ENCODE peak calls at places on chromosomes 11 and 22, in four cellular contexts. N, Z, A and I are unnamed samples.

GRCh38 chr11:46916669-46917108 is 1.7 kb downstream of the LRP4 start:
- DNase-seq in Z (peak; percentile 62), N (peak; percentile 70), A (no peak), I (peak; percentile 72)

GRCh38 chr22:39243443-39244072 is 1.2 kb downstream of the PDGFB start:
- DNase-seq in N (no peak), Z (no peak), A (no peak), I (no peak)

GRCh38 chr11:13135385-13136271 is 126.5 kb downstream of the RASSF10 start:
- DNase-seq in N (no peak), Z (no peak), A (no peak), I (peak; percentile 73)

GRCh38 chr11:117144477-117145392 is 648 bp downstream of the PAFAH1B2 start:
- DNase-seq in A (no peak), Z (peak; percentile 61), N (peak; percentile 61), I (peak; percentile 85)

GRCh38 chr11:128424867-128425285 is 162.5 kb downstream of the ETS1 start:
- DNase-seq in Z (peak; percentile 86), A (no peak), N (peak; percentile 50), I (peak; percentile 58)

GRCh38 chr22:44625981-44626687 is 75.9 kb upstream of the PRR5 start:
- DNase-seq in N (peak; percentile 62), A (peak; percentile 61), Z (peak; percentile 76), I (peak; percentile 68)

GRCh38 chr11:67304511-67305113 is 1.3 kb downstream of the SSH3 start:
- DNase-seq in Z (peak; percentile 9), N (no peak), A (peak; percentile 13), I (no peak)

GRCh38 chr11:32526715-32527114 is 56.9 kb upstream of the EIF3M start:
- DNase-seq in A (no peak), Z (no peak), N (no peak), I (no peak)

GRCh38 chr22:37675930-37676571 is 615 bp downstream of the LGALS1 start:
- DNase-seq in A (no peak), Z (peak; percentile 50), N (peak; percentile 68), I (peak; percentile 27)

GRCh38 chr11:85680897-85681296 is 5.1 kb downstream of the CCDC89 start:
- DNase-seq in Z (no peak), N (no peak), A (no peak), I (no peak)

GRCh38 chr11:79237676-79238075 is 203.2 kb downstream of the TENM4 start:
- DNase-seq in Z (no peak), A (no peak), N (no peak), I (peak; percentile 92)

DNA sequence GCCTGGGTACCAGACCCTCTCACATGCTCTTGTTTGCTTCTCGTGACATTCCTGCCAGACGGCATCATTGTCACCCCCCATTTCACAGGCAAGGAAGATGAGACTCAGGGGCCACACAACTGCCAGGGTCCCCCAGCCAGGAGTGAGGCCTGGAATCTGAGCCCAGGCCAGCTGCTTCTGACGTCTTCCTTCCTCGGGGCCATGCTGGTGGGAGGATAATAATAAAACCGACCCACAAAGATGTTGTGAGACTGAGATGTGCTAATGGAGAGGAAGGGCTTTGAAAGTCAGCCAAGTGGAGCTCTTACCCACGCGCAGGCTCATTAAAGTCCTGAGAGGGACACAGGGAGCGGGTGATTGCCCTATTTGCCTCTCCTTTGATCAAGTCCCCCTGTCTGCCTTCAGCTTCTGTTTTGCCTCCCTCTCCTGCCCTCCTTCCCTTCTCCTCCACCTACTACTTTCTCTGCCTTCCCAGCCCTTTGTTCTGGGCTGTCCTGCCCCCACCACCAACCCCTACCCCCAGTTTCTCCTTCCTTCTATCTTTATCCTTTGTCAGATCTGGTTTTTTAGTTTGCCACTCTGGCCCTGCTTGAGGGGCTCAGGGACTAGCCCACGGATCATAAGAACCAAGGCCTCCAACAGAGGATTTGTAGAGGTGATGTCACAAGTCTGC is 62.8 kb downstream of the MCM5 start:
- DNase-seq in A (no peak), N (no peak), Z (no peak), I (no peak)
- TF ChIP-seq CTCF in A (no peak), N (no peak), Z (no peak), I (no peak)

DNA sequence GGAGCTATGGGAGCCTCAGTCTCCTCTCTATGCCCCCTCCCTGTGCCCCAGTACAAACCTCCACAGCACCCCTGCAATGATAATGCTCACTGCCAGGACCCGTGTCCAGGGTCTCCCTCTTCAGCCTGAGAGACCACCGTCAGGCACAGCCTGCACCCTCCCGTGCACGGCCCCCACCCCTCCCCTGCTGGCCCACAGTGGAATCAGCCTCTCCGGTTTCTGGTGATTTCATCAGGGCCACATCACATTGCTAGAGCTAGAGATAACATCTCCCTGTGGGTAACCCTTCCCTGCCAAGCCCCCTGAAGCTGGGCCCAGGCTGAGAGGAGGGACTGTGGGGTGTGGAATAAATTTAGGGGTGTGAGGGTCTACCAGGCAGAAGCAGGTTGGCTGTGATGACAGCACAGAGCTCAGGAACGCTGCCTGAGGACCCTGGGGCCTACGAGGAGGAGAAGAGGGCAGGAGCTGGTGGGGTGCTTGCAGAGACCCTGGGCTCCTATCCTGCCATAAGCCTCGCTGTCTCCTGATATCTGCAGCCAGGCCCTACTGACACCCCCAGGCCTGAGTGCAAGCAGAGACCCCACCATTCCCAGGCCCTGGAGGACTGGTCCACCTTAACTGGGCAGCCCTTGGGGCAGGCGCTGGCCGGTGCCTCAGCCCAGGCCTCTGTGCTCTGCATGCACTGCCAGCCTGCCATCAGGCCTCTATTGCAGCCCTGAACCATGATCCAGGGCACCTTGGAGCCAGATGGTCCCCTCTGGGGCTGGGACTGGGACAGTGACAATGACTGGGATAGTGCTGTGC is at the start of gene KLHDC7B:
- DNase-seq in N (no peak), Z (no peak), A (no peak), I (peak; percentile 58)
- H3K4me3 ChIP-seq in N (no peak within 1 kb of the TSS), Z (no peak within 1 kb of the TSS), A (no peak within 1 kb of the TSS), I (no peak within 1 kb of the TSS)

GRCh38 chr11:69644071-69644961 is 3.4 kb downstream of the CCND1 start:
- DNase-seq in Z (peak; percentile 67), N (peak; percentile 82), A (no peak), I (peak; percentile 96)
- TF ChIP-seq CTCF in Z (no peak), N (peak; percentile 63), A (no peak), I (peak; percentile 47)

DNA sequence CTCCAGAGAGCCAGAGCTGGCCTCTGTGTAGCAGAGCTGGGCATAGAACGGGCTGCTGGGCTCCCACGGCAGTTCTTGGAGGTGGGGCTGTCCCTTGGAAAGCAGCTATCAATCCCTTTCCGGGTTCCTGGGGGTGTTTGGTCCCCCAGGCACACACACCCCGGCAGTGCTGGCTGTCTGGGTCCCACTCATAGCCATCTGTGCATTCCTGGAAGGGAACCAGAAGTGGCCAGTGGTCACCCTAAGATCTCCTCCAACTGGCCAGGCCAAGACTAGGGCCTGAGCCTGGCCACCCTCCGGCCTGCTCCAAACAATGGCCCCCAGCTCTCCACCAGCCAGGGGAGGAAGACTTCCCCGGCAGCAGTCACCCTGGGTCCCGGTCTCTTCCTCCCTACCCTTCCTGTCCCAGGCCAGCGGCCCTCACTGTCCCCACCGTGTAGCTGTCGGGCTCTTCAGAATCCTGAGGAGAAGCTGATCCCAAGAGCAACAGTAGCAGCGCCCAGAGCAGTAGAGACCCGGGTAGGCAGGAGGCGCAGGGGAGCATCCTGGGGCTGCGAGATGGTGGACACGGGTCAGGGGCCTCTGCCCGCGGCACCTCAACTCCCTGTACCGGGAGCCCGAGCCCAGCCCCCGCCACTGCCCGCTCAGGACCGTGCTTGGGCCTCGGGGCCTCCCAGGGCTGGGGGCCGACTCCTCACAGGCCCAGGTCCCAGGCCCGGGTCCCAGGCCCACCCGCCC is 620 bp downstream of the EFEMP2 start:
- DNase-seq in Z (no peak), N (peak; percentile 48), A (no peak), I (peak; percentile 50)
- H3K4me3 ChIP-seq in Z (peak overlapping the region; percentile 36), N (peak overlapping the region; percentile 76), A (peak overlapping the region; percentile 64), I (peak overlapping the region; percentile 72)

DNA sequence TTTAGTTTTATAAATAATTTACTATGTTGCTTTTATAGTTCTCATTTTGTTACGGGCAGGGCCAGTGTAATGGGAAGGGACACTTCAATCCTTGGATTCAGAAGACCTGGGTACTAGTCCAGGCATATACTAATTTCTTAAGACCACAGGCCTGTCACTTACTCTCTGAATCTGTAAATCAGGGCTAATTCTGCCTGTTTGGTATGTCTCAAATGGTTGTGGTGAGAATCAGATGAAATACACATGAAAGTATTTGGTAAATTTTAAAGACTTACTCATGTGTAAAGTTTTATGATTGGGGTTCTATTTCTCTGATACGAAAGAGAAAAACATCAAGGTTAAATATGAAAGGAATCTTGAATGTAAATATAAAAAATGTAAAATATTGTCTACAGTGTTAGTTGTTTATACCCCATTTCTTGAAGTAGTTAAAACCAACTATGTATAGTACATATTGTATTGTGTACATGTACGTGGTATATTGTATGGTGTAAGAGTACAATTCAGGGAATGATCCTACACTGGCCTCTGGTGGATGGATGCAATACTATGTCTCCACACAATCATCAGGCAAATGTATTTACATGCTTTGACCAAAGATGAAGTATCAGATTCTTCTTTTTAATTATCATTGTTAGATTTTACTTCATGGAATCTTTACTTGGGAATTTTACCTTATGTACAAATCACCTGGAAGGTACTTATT is 24.5 kb upstream of the RAG2 start:
- DNase-seq in Z (no peak), A (no peak), N (no peak), I (peak; percentile 63)
- TF ChIP-seq CTCF in Z (peak; percentile 49), A (peak; percentile 47), N (peak; percentile 66), I (peak; percentile 68)